ENCODE peak calls at places on chromosomes 16 and 17, in four cellular contexts. A, Z, L and W are unnamed samples. For H3K4me1, the result is how much of the 10 kb centered on the place peaks cover.

GRCh38 chr17:14149751-14150150 is 80.4 kb downstream of the COX10 start:
- DNase-seq in A (no peak), Z (no peak), L (no peak), W (no peak)

GRCh38 chr17:82283208-82283749 is 9.8 kb upstream of the CSNK1D start:
- DNase-seq in Z (no peak), L (no peak), A (no peak), W (no peak)

GRCh38 chr17:82874011-82874835 is 34.4 kb upstream of the ZNF750 start:
- DNase-seq in L (no peak), A (no peak), Z (no peak), W (peak)

GRCh38 chr16:9337262-9338032 is 246.0 kb downstream of the HAPSTR1 start:
- DNase-seq in Z (no peak), A (no peak), L (no peak), W (no peak)

GRCh38 chr17:28716740-28717577 is 709 bp downstream of the RAB34 start:
- DNase-seq in Z (peak), A (no peak), L (peak), W (no peak)

GRCh38 chr16:30655815-30656347 is 2.4 kb upstream of the FBRS start:
- DNase-seq in L (no peak), A (no peak), Z (no peak), W (no peak)

GRCh38 chr16:75070055-75070841 is 46.3 kb downstream of the LDHD start:
- DNase-seq in A (no peak), L (no peak), Z (peak), W (no peak)

GRCh38 chr16:69880640-69881133 is 70.4 kb upstream of the CLEC18A start:
- DNase-seq in A (no peak), Z (no peak), L (no peak), W (no peak)

GRCh38 chr17:56297142-56297541 is 143.9 kb downstream of the ANKFN1 start:
- DNase-seq in A (no peak), Z (no peak), L (no peak), W (no peak)

GRCh38 chr17:21460358-21460757 is 84.2 kb downstream of the KCNJ12 start:
- DNase-seq in L (peak), A (no peak), Z (no peak), W (no peak)

GRCh38 chr17:75508848-75509450 is 6.4 kb downstream of the CASKIN2 start:
- DNase-seq in A (no peak), L (no peak), Z (no peak), W (no peak)

GRCh38 chr17:83068641-83069570 is 10.5 kb upstream of the METRNL start:
- DNase-seq in L (no peak), Z (no peak), A (no peak), W (no peak)

GRCh38 chr16:1784977-1785845 is 2.5 kb downstream of the NUBP2 start:
- DNase-seq in A (no peak), L (no peak), Z (no peak), W (no peak)

GRCh38 chr17:57569860-57570259 is 175.2 kb downstream of the CCDC182 start:
- DNase-seq in Z (no peak), L (no peak), A (no peak), W (no peak)

GRCh38 chr17:74429604-74430384 is 2.1 kb upstream of the GPRC5C start:
- DNase-seq in L (no peak), Z (peak), A (no peak), W (no peak)

GRCh38 chr17:15463363-15463762 is 4.1 kb downstream of the CDRT4 start:
- DNase-seq in L (peak), Z (peak), A (no peak), W (peak)

GRCh38 chr17:82407255-82407654 is 10.9 kb upstream of the HEXD start:
- DNase-seq in Z (no peak), L (no peak), A (no peak), W (no peak)

GRCh38 chr16:25013751-25014499 is 1.2 kb downstream of the ARHGAP17 start:
- DNase-seq in L (no peak), Z (no peak), A (no peak), W (no peak)

GRCh38 chr16:580141-580945 is 9.5 kb upstream of the RAB40C start:
- DNase-seq in L (no peak), A (no peak), Z (no peak), W (no peak)
- H3K4me1 ChIP-seq in L (under half), A (under half), Z (under half), W (under half)

DNA sequence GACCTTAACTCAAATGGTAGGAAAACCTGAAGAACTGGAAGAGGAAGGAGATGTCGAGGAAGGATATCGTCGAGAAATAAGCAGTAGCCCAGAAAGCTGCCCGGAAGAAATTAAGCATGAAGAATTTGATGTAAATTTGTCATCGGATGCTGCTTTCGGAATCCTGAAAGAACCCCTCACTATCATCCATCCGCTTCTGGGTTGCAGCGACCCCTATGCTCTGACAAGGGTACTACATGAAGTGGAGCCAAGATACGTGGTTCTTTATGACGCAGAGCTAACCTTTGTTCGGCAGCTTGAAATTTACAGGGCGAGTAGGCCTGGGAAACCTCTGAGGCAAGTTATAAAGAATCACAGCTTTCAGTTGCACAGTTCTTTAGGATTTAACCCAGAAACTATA is 15.5 kb downstream of the ERCC4 start:
- DNase-seq in A (no peak), L (no peak), Z (no peak), W (no peak)
- TF ChIP-seq CTCF in A (no peak), L (no peak), Z (peak), W (no peak)

GRCh38 chr17:31466096-31466495 is 74.6 kb downstream of the RAB11FIP4 start:
- DNase-seq in Z (no peak), L (no peak), A (no peak), W (no peak)

GRCh38 chr17:31472137-31472536 is 80.7 kb downstream of the RAB11FIP4 start:
- DNase-seq in Z (no peak), A (no peak), L (no peak), W (no peak)

GRCh38 chr17:31467502-31468256 is 76.2 kb downstream of the RAB11FIP4 start:
- DNase-seq in Z (peak), A (no peak), L (no peak), W (no peak)

GRCh38 chr17:31470592-31470991 is 79.1 kb downstream of the RAB11FIP4 start:
- DNase-seq in Z (no peak), L (no peak), A (no peak), W (no peak)

DNA sequence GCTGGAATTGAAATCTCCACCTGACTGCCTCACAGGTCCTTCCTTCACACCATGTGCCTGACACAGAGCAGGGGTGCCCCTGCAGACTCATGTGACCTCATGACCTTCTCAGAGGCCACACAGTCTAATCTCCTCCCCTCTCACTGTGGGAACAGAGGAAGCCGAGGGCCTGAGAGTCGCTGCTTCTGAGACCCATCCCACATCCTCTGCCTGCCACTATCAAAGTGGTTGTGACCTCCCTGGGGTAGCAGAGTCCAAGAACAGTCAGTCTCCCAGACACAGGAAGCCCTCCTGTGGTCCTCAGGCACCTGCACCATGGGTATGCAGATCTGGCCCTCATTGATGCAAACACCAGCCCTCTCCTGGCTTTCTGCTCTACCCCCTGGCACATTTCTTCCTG is 78.5 kb downstream of the RAB11FIP4 start:
- DNase-seq in L (no peak), A (no peak), Z (no peak), W (no peak)
- H3K4me1 ChIP-seq in L (under half), A (under half), Z (under half), W (under half)

GRCh38 chr16:49659356-49659755 is 196.6 kb downstream of the ZNF423 start:
- DNase-seq in Z (peak), A (no peak), L (no peak), W (no peak)

GRCh38 chr16:49658066-49658465 is 197.8 kb downstream of the ZNF423 start:
- DNase-seq in L (no peak), A (no peak), Z (no peak), W (no peak)

GRCh38 chr16:49660647-49661046 is 195.3 kb downstream of the ZNF423 start:
- DNase-seq in Z (no peak), L (no peak), A (no peak), W (no peak)

GRCh38 chr16:49661465-49662187 is 194.3 kb downstream of the ZNF423 start:
- DNase-seq in Z (no peak), A (no peak), L (no peak), W (no peak)

GRCh38 chr16:49658491-49658890 is 197.4 kb downstream of the ZNF423 start:
- DNase-seq in L (no peak), Z (no peak), A (no peak), W (no peak)
- TF ChIP-seq CTCF in L (no peak), Z (no peak), A (no peak), W (no peak)

DNA sequence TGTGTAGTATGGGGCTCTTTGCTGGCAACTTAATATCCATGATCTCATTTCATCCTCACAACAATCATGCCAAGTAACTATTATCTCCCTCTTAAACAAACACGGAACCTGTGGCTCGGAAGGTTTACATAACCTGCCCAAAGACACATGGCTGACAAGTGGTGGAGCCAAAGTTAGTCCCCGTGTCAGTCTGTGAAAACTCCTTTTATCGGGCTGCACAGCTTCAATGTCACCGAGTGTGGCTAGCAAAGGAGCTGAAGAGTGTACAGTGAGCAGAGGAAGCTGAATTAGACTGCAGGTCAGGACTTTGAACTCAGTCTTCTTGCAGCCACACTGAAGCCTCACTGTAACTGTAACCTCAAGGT is 80.3 kb downstream of the PARN start:
- DNase-seq in Z (peak), L (no peak), A (no peak), W (no peak)
- H3K4me1 ChIP-seq in Z (under half), L (under half), A (under half), W (under half)

DNA sequence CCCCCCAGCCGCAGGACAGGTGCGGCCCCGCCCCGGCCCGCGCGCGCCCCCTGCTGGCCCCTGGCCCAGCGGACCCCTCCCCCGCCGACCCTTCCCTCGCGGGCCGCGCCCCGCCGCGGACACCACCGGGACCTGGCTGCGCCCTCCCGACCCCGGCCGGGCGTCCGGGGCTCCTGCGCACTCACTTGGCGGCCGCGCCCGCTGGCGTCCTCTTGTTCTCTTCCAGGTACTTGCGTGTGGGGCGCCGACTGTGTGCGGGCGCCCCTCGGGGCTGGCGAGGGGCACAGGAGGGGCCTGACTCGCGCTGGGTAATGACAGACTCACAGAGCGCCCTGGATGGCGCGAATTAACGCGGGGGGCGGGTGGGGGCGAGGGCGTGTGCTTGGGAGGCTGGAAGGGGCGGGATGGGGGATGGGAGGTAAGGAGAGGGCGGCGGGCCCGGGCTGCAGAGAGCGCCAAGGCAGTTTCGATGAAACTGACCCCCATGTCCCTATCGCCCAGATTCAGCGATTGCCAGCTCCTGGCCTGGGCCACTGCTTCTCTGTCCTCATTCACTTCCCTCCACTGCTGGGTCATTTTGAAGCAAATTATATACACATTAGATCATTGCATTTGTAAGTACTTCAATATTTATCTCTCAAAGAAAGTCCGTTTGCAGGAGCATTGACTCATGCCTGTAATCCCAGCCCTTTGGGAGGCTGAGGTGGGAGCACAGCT is 445 bp upstream of the DBNDD1 start:
- DNase-seq in L (no peak), Z (peak), A (no peak), W (no peak)
- TF ChIP-seq CTCF in L (peak), Z (peak), A (no peak), W (no peak)

DNA sequence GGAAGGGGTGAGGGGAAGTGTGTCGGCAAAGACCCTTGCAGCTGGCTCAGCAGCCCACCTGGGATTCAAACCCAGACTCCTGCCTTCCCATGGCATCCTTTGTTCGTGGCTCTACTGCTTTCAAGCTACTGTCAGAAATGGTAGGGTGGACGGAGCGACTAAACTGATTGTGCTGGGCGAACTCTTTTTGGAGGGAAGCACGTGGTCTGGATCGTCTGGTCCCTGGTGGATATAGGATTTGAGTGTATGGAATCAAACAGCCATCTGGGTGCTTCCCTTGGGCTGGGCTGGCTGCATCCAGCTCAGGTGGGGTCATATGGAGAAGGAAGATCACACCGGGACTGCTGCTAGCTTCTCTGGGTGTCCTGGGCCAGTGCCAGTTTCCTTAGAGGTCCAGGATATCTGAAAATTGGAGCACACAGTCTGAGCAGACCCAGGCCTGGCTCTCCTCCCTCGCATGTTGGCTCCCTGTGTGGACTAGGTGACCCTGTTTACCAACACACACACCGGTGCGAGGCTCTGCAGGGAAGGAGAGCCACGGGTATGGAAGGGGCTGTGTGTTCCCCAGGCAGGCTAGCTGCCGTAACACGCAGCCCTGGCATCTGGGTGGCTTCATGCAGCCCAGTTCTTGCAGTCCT is 8.6 kb downstream of the CMIP start:
- DNase-seq in A (no peak), Z (no peak), L (no peak), W (no peak)
- H3K4me1 ChIP-seq in A (half or more), Z (under half), L (under half), W (under half)

GRCh38 chr17:18257747-18258355 is 687 bp downstream of the FLII start:
- DNase-seq in L (peak), A (no peak), Z (peak), W (peak)
- TF ChIP-seq CTCF in L (no peak), A (no peak), Z (no peak), W (no peak)

GRCh38 chr17:40347319-40348135 is 17.0 kb downstream of the GJD3 start:
- DNase-seq in A (no peak), Z (no peak), L (no peak), W (no peak)

GRCh38 chr17:40348136-40348504 is 16.4 kb downstream of the GJD3 start:
- DNase-seq in L (no peak), Z (no peak), A (no peak), W (no peak)

GRCh38 chr17:40346061-40346767 is 18.3 kb downstream of the GJD3 start:
- DNase-seq in L (no peak), A (no peak), Z (no peak), W (no peak)

GRCh38 chr17:40345161-40346034 is 19.1 kb downstream of the GJD3 start:
- DNase-seq in L (peak), Z (peak), A (no peak), W (peak)

GRCh38 chr17:40346768-40347154 is 17.8 kb downstream of the GJD3 start:
- DNase-seq in Z (no peak), L (no peak), A (no peak), W (no peak)
- H3K4me1 ChIP-seq in Z (half or more), L (half or more), A (half or more), W (half or more)

GRCh38 chr17:4199818-4200402 is 56.9 kb downstream of the CYB5D2 start:
- DNase-seq in Z (peak), A (no peak), L (peak), W (no peak)
- TF ChIP-seq CTCF in Z (peak), A (peak), L (peak), W (peak)